ENCODE peak calls at places on chromosomes 1 and 21, in nine cellular contexts. I, R, S, U, L, J, Z, Y and O are unnamed samples.

GRCh38 chr21:46006547-46007497 is 25.3 kb downstream of the COL6A1 start:
- DNase-seq in I (no peak), R (no peak), Z (no peak), S (no peak), J (no peak), Y (no peak), L (no peak), U (peak), O (no peak)

GRCh38 chr1:31591425-31592093 is 15.2 kb downstream of the TINAGL1 start:
- DNase-seq in I (no peak), R (peak), Z (no peak), S (no peak), U (peak), L (no peak), Y (no peak), J (peak), O (peak)

GRCh38 chr1:2277741-2278488 is 49.8 kb downstream of the SKI start:
- DNase-seq in L (no peak), Y (no peak), J (no peak), S (no peak), Z (no peak), U (no peak), I (peak), R (no peak), O (no peak)

GRCh38 chr1:246517391-246517790 is 10.3 kb upstream of the SMYD3 start:
- DNase-seq in R (no peak), Z (no peak), U (no peak), Y (no peak), L (no peak), S (no peak), I (no peak), J (no peak), O (no peak)

GRCh38 chr1:55632058-55632457 is 416.9 kb upstream of the USP24 start:
- DNase-seq in J (peak), U (no peak), I (no peak), S (no peak), Y (no peak), L (no peak), R (peak), Z (no peak), O (peak)

GRCh38 chr1:114386129-114387037 is 124.6 kb downstream of the TRIM33 start:
- DNase-seq in I (no peak), Z (no peak), R (no peak), S (no peak), U (no peak), J (no peak), Y (no peak), L (no peak), O (no peak)

GRCh38 chr1:22418352-22418751 is 33.3 kb upstream of the ZBTB40 start:
- DNase-seq in R (no peak), U (no peak), Z (no peak), Y (no peak), J (no peak), S (no peak), L (no peak), I (no peak), O (no peak)

GRCh38 chr1:220926146-220926545 is 46.9 kb downstream of the HLX start:
- DNase-seq in Y (no peak), L (no peak), R (peak), J (no peak), Z (no peak), U (no peak), I (peak), S (no peak), O (no peak)

GRCh38 chr1:198234511-198235251 is 77.9 kb downstream of the NEK7 start:
- DNase-seq in S (peak), R (peak), Z (no peak), Y (no peak), J (peak), U (no peak), I (no peak), L (no peak), O (peak)

GRCh38 chr1:235025422-235025984 is 103.1 kb downstream of the TOMM20 start:
- DNase-seq in R (no peak), L (no peak), Z (no peak), Y (no peak), U (no peak), S (no peak), J (no peak), I (no peak), O (no peak)

GRCh38 chr21:27713159-27714109 is 746.5 kb upstream of the ADAMTS5 start:
- DNase-seq in U (no peak), R (no peak), I (no peak), L (no peak), J (peak), Z (no peak), Y (no peak), S (no peak), O (no peak)

GRCh38 chr1:39127513-39127912 is 77.0 kb upstream of the MACF1 start:
- DNase-seq in U (no peak), Y (no peak), Z (no peak), L (no peak), I (no peak), R (peak), J (no peak), S (peak), O (peak)

GRCh38 chr1:155529109-155529508 is 33.5 kb downstream of the ASH1L start:
- DNase-seq in S (no peak), J (no peak), Y (no peak), R (no peak), I (no peak), L (no peak), Z (no peak), U (no peak), O (no peak)

GRCh38 chr1:153539395-153540093 is 1.2 kb downstream of the S100A5 start:
- DNase-seq in Z (no peak), R (no peak), U (no peak), L (no peak), Y (no peak), J (no peak), I (no peak), S (no peak), O (no peak)

GRCh38 chr1:26752519-26752918 is 35.2 kb upstream of the PIGV start:
- DNase-seq in U (no peak), R (no peak), J (no peak), S (no peak), Z (no peak), Y (no peak), L (no peak), I (no peak), O (no peak)

GRCh38 chr1:181513786-181514297 is 30.5 kb downstream of the CACNA1E start:
- DNase-seq in R (no peak), U (no peak), I (no peak), Z (no peak), S (no peak), Y (no peak), J (no peak), L (no peak), O (peak)

GRCh38 chr1:38505950-38506349 is 353.6 kb downstream of the RRAGC start:
- DNase-seq in L (no peak), R (no peak), I (no peak), U (no peak), J (no peak), Y (no peak), Z (no peak), S (no peak), O (no peak)

GRCh38 chr21:38303300-38303699 is 46.5 kb downstream of the KCNJ15 start:
- DNase-seq in S (peak), Y (no peak), U (no peak), R (peak), L (no peak), I (peak), Z (no peak), J (peak), O (peak)

GRCh38 chr1:115505157-115505571 is 136.6 kb upstream of the VANGL1 start:
- DNase-seq in J (no peak), S (no peak), I (no peak), L (no peak), R (no peak), U (no peak), Z (no peak), Y (peak), O (no peak)

GRCh38 chr1:171251741-171252300 is 3.5 kb downstream of the FMO1 start:
- DNase-seq in L (no peak), R (peak), I (no peak), Y (peak), J (peak), U (no peak), S (peak), Z (no peak), O (no peak)

GRCh38 chr21:31108969-31109368 is 70.7 kb upstream of the KRTAP19-8 start:
- DNase-seq in R (peak), I (no peak), S (no peak), Y (no peak), J (peak), U (no peak), L (no peak), Z (no peak), O (peak)

GRCh38 chr21:35940074-35940927 is 120.0 kb downstream of the SETD4 start:
- DNase-seq in J (peak), S (peak), Y (peak), I (peak), L (no peak), R (peak), Z (peak), U (no peak), O (peak)

GRCh38 chr1:20367626-20368025 is 77.0 kb downstream of the VWA5B1 start:
- DNase-seq in J (no peak), R (no peak), Y (no peak), L (no peak), Z (no peak), I (no peak), S (no peak), U (no peak), O (no peak)

GRCh38 chr1:235461954-235462353 is 42.3 kb downstream of the B3GALNT2 start:
- DNase-seq in R (no peak), S (no peak), J (no peak), L (no peak), Z (no peak), Y (no peak), I (no peak), U (no peak), O (no peak)

GRCh38 chr21:35107520-35107919 is 58.4 kb upstream of the RUNX1 start:
- DNase-seq in J (no peak), L (no peak), U (no peak), Y (no peak), Z (no peak), S (no peak), I (no peak), R (no peak), O (no peak)

GRCh38 chr21:38954450-38955059 is 148.8 kb downstream of the ETS2 start:
- DNase-seq in U (no peak), Z (peak), R (no peak), J (no peak), Y (peak), I (no peak), L (no peak), S (no peak), O (no peak)

GRCh38 chr1:209107535-209107934 is 476.0 kb upstream of the CAMK1G start:
- DNase-seq in Z (no peak), R (no peak), Y (no peak), I (no peak), U (no peak), S (no peak), J (no peak), L (no peak), O (no peak)

GRCh38 chr1:78047631-78048030 is 1.9 kb downstream of the GIPC2 start:
- DNase-seq in I (no peak), L (no peak), R (no peak), Y (no peak), S (no peak), U (no peak), J (peak), Z (no peak), O (no peak)

GRCh38 chr1:174433451-174433850 is 14.3 kb upstream of the GPR52 start:
- DNase-seq in L (no peak), Z (no peak), U (no peak), Y (no peak), R (peak), J (peak), I (no peak), S (peak), O (peak)

GRCh38 chr1:183812686-183813569 is 8.0 kb downstream of the RGL1 start:
- DNase-seq in R (peak), S (peak), L (no peak), Z (no peak), Y (no peak), J (no peak), I (no peak), U (no peak), O (peak)

GRCh38 chr1:173475564-173476196 is 1.5 kb upstream of the PRDX6 start:
- DNase-seq in L (no peak), U (no peak), R (peak), J (peak), Y (no peak), I (no peak), Z (no peak), S (peak), O (peak)

GRCh38 chr1:232978091-232978634 is 27.8 kb downstream of the NTPCR start:
- DNase-seq in Z (no peak), J (no peak), U (no peak), I (no peak), L (no peak), R (no peak), Y (no peak), S (no peak), O (no peak)

GRCh38 chr1:21620461-21620860 is 48.7 kb downstream of the RAP1GAP start:
- DNase-seq in J (no peak), I (no peak), L (no peak), Y (peak), U (no peak), Z (no peak), R (no peak), S (no peak), O (no peak)

GRCh38 chr1:63931468-63931867 is 157.7 kb downstream of the ROR1 start:
- DNase-seq in J (peak), R (no peak), I (no peak), S (peak), U (no peak), L (no peak), Z (no peak), Y (no peak), O (peak)

GRCh38 chr1:11730429-11730861 is 5.5 kb upstream of the AGTRAP start:
- DNase-seq in J (peak), I (no peak), U (no peak), Z (no peak), Y (no peak), L (no peak), S (no peak), R (no peak), O (peak)

GRCh38 chr1:220924331-220924730 is 45.1 kb downstream of the HLX start:
- DNase-seq in L (no peak), Y (no peak), R (no peak), J (peak), S (no peak), Z (no peak), U (no peak), I (no peak), O (no peak)

GRCh38 chr1:52365091-52365745 is 787 bp downstream of the CC2D1B start:
- DNase-seq in Z (no peak), I (peak), L (no peak), Y (no peak), R (peak), U (peak), S (peak), J (peak), O (peak)

GRCh38 chr1:64654519-64655341 is 90.1 kb upstream of the RAVER2 start:
- DNase-seq in U (no peak), R (no peak), Y (no peak), J (no peak), S (no peak), L (no peak), Z (no peak), I (no peak), O (no peak)

GRCh38 chr1:66999640-67000400 is 54.1 kb downstream of the SLC35D1 start:
- DNase-seq in I (no peak), J (no peak), R (no peak), Y (no peak), U (no peak), S (no peak), Z (no peak), L (no peak), O (no peak)